ENCODE peak calls at places on chromosomes 11 and 22, in four cellular contexts. D, U, P and O are unnamed samples.

GRCh38 chr11:2549876-2550605 is 105.2 kb downstream of the KCNQ1 start:
- DNase-seq in D (no peak), U (no peak), P (no peak), O (no peak)

GRCh38 chr22:32801436-32802290 is at the start of gene TIMP3:
- DNase-seq in D (peak; percentile 73), U (peak; percentile 75), P (peak; percentile 92), O (peak; percentile 45)

GRCh38 chr22:39103431-39103830 is 6.4 kb downstream of the APOBEC3H start:
- DNase-seq in D (no peak), U (no peak), P (no peak), O (no peak)

GRCh38 chr22:41217553-41218157 is 12.5 kb downstream of the L3MBTL2 start:
- DNase-seq in D (peak; percentile 66), U (peak; percentile 52), P (peak; percentile 75), O (no peak)

GRCh38 chr22:20396639-20397038 is 2.7 kb downstream of the ZNF74 start:
- DNase-seq in D (no peak), U (no peak), P (no peak), O (no peak)

GRCh38 chr11:19628018-19628417 is 84.6 kb upstream of the NAV2 start:
- DNase-seq in D (no peak), U (peak; percentile 86), P (no peak), O (no peak)

GRCh38 chr11:73277467-73277866 is 5.3 kb downstream of the P2RY6 start:
- DNase-seq in D (no peak), U (no peak), P (no peak), O (no peak)

GRCh38 chr11:129384415-129384814 is 8.8 kb downstream of the BARX2 start:
- DNase-seq in D (no peak), U (no peak), P (no peak), O (no peak)

GRCh38 chr11:67384851-67385366 is 6.9 kb upstream of the RAD9A start:
- DNase-seq in D (no peak), U (no peak), P (no peak), O (no peak)

GRCh38 chr11:92227233-92227593 is 2.6 kb downstream of the FAT3 start:
- DNase-seq in D (no peak), U (no peak), P (peak; percentile 70), O (no peak)

GRCh38 chr11:36095716-36096115 is 151.9 kb downstream of the LDLRAD3 start:
- DNase-seq in D (no peak), U (no peak), P (no peak), O (no peak)

GRCh38 chr11:27201454-27202302 is 161.1 kb downstream of the BBOX1 start:
- DNase-seq in D (no peak), U (peak; percentile 73), P (no peak), O (peak; percentile 89)

GRCh38 chr11:35600439-35600838 is 17.8 kb upstream of the FJX1 start:
- DNase-seq in D (no peak), U (no peak), P (no peak), O (no peak)

GRCh38 chr22:43487311-43488030 is 75.7 kb downstream of the MPPED1 start:
- DNase-seq in D (no peak), U (no peak), P (no peak), O (no peak)

GRCh38 chr22:35930933-35931332 is 97.7 kb downstream of the RBFOX2 start:
- DNase-seq in D (peak; percentile 43), U (no peak), P (peak; percentile 54), O (peak; percentile 41)

GRCh38 chr11:111438846-111439520 is 59.9 kb upstream of the POU2AF1 start:
- DNase-seq in D (no peak), U (no peak), P (no peak), O (no peak)

GRCh38 chr11:44246726-44247125 is 63.2 kb downstream of the ALX4 start:
- DNase-seq in D (no peak), U (no peak), P (no peak), O (no peak)

GRCh38 chr11:1564535-1565172 is 7.4 kb downstream of the DUSP8 start:
- DNase-seq in D (peak; percentile 83), U (no peak), P (peak; percentile 90), O (peak; percentile 67)

GRCh38 chr11:986952-987305 is 49.6 kb downstream of the MUC6 start:
- DNase-seq in D (no peak), U (no peak), P (no peak), O (no peak)

DNA sequence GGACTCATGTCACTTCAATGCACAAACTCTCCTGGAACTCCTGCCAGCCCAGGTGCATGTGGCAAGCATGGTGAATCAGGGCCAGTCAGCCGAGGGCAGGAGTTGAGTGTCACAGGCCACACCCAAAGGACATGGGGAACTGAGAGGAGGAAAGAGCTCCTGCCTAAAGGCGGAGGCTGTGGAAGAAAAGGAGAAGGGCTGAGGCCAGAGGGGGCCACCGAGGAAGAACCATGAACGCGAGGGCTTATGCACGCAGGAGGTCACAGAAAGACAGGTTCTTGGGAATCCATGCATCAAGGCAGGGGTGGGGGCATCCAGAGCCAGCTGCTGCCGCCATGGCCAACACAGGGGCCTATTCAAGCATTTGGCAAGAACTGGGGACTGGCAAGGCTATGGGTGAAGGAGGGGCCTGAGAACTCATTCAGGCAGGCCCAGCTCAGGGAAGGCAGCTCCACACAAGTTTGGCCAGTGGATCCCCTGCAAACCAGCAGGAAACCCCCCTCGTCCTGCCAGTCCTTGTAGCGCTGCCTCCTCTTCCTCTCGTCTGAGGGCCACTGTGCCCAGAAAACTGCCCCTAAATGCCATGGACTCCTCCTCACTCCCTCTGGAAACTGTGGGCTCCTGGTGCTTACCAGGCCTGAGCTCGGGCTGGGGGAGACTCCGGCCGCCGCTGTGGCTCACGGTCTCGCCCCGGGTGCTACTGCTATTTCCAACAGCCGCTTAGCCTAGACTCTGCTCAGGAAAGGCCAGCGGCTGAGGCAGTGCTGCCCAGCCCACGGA is 15.4 kb downstream of the PPM1F start:
- DNase-seq in D (no peak), U (peak; percentile 66), P (no peak), O (no peak)
- H3K4me3 ChIP-seq in D (peak overlapping the region; percentile 59), U (peak overlapping the region; percentile 64), P (no peak overlapping the region), O (peak overlapping the region; percentile 46)

DNA sequence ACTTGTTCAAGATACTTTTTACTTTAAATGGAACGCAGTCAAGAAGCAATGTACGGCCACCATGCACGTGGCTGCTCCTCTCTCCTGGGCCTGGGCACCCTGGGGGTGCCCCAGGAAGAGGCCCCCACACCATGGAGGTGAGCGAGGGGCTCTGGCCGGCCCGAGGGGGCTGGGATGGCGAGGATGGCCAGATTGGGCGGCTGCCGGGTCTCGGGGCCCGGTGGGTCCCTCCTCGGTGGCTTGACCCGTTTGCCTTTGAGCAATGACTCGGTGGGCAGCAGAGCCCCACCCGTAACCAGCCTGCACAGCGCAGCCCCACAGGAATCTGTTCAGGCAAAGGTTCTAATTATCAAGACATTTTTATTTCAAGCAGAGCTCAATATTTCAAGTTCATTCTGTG is 167.4 kb downstream of the BRD1 start:
- DNase-seq in D (no peak), U (no peak), P (no peak), O (no peak)
- TF ChIP-seq CTCF in D (no peak), U (no peak), P (no peak), O (no peak)

GRCh38 chr11:115644846-115645245 is 140.6 kb upstream of the CADM1 start:
- DNase-seq in D (peak; percentile 42), U (no peak), P (no peak), O (peak; percentile 47)

GRCh38 chr11:115642660-115643059 is 138.4 kb upstream of the CADM1 start:
- DNase-seq in D (no peak), U (no peak), P (no peak), O (no peak)

GRCh38 chr11:115643491-115643995 is 139.3 kb upstream of the CADM1 start:
- DNase-seq in D (no peak), U (no peak), P (no peak), O (no peak)

DNA sequence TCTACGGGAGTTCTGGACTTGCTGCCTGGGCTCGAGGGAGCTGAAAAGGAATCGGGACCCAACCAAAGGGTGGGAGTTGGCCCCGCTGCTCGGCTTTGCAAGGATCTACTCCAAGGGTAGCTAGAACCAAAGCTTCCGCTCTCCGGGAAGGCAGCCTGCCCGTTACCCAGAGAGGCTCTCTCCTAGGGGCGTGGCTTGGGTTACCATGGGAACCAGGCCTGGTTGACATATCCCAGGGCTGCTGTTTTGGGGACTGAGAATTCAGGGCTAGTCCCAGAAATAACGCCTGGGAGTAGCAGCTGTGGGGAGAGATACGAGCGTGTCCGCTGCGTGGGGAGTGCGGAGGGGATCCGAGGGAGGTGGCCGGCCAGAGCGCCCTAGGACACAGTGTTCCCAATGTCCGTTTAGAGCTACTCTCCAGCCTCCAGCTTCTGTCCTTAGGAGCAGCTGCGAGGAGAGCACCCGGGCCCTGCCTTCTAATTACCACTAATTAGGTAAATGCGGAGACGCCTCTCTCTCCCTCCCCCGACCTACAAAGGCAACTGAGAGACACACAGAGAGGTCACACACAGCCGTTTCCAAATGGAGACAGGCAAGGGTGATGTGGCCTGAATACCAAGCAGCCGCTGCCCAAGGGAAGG is 141.5 kb upstream of the CADM1 start:
- DNase-seq in D (no peak), U (no peak), P (peak; percentile 89), O (no peak)
- H3K4me3 ChIP-seq in D (no peak overlapping the region), U (no peak overlapping the region), P (no peak overlapping the region), O (no peak overlapping the region)

DNA sequence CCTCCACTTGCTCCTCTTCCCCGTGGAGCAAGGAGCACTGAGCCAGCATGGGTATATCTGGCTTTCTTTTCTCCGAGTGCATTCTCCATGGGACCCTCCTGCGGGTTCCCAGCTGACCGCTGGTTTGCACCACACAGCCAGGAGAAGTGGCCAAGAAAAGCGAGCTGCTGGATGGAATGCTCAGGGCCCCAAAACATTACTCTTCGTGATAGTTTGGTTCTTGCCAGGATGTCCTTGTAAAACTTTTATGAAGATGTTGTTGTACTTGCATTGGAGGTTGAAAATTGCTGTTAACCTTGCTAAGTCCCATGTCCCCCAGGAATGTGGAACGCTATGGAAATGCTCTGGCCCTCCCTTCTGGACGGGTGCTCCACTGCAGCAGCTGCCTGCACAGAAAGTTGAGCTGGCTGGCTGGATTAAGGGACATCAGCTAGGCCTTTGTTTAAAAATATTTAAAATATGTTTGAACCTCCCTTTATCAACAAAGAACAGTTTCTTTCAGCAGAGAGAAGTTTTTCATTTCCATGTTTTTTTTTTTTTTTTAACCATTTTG is 68.7 kb downstream of the ZNRF3 start:
- DNase-seq in D (no peak), U (no peak), P (peak; percentile 59), O (no peak)
- TF ChIP-seq CTCF in D (no peak), U (peak; percentile 11), P (peak; percentile 33), O (peak; percentile 34)

GRCh38 chr11:116062526-116063171 is 558.4 kb upstream of the CADM1 start:
- DNase-seq in D (no peak), U (no peak), P (no peak), O (no peak)
- H3K4me3 ChIP-seq in D (no peak overlapping the region), U (no peak overlapping the region), P (no peak overlapping the region), O (no peak overlapping the region)